ENCODE peak calls at places on chromosome 5, in nine cellular contexts. X is heart left ventricle, U is endodermal cell, W is GM06990, V is AG04450, Y is sigmoid colon, N is cardiac fibroblast, A is lung, L is fibroblast of mammary gland. Q is an unnamed sample.

GRCh38 chr5:177519463-177520235 is 2.9 kb upstream of the DDX41 start:
- DNase-seq in N (no peak), X (peak), W (no peak), Y (peak), L (no peak), A (no peak), V (no peak), U (no peak), Q (no peak)

GRCh38 chr5:72611111-72611724 is 104.0 kb upstream of the ZNF366 start:
- DNase-seq in N (peak), A (peak), U (peak), X (peak), V (peak), W (peak), L (peak), Y (peak), Q (no peak)

GRCh38 chr5:84181093-84181492 is 203.6 kb downstream of the EDIL3 start:
- DNase-seq in N (peak), U (no peak), L (no peak), A (no peak), V (no peak), Y (no peak), W (no peak), X (no peak), Q (no peak)

GRCh38 chr5:8686707-8687106 is 817.8 kb downstream of the MTRR start:
- DNase-seq in X (no peak), N (peak), W (no peak), L (peak), Y (no peak), U (no peak), A (no peak), V (no peak), Q (peak)

GRCh38 chr5:149732500-149733128 is 2.5 kb downstream of the PPARGC1B start:
- DNase-seq in V (no peak), L (peak), N (peak), W (no peak), A (no peak), Y (peak), U (peak), X (peak), Q (no peak)

GRCh38 chr5:158676642-158677489 is 422.9 kb downstream of the EBF1 start:
- DNase-seq in L (no peak), Y (no peak), N (no peak), A (no peak), W (no peak), X (no peak), U (peak), V (no peak), Q (no peak)

GRCh38 chr5:123673107-123673506 is 161.1 kb downstream of the CSNK1G3 start:
- DNase-seq in N (peak), W (no peak), L (no peak), U (peak), V (no peak), Y (no peak), A (no peak), X (peak), Q (no peak)

GRCh38 chr5:171420429-171421231 is 1.2 kb downstream of the FGF18 start:
- DNase-seq in A (peak), U (peak), X (peak), L (peak), Y (peak), W (no peak), N (peak), V (peak), Q (no peak)

GRCh38 chr5:133154274-133155088 is 102.7 kb downstream of the HSPA4 start:
- DNase-seq in V (no peak), L (no peak), U (no peak), X (no peak), Y (no peak), N (no peak), A (no peak), W (no peak), Q (no peak)

GRCh38 chr5:173222466-173222865 is 12.5 kb downstream of the NKX2-5 start:
- DNase-seq in Y (no peak), L (no peak), X (no peak), U (no peak), V (no peak), A (no peak), W (no peak), N (no peak), Q (no peak)

GRCh38 chr5:4970171-4970570 is 170.0 kb upstream of the ADAMTS16 start:
- DNase-seq in W (no peak), L (no peak), A (no peak), X (no peak), U (no peak), V (no peak), Y (no peak), N (no peak), Q (no peak)

GRCh38 chr5:59810041-59810440 is 83.5 kb downstream of the PDE4D start:
- DNase-seq in U (peak), L (peak), N (peak), Y (peak), A (peak), V (peak), W (peak), X (peak), Q (no peak)

GRCh38 chr5:159310492-159310891 is 19.8 kb downstream of the IL12B start:
- DNase-seq in A (peak), W (peak), V (no peak), X (no peak), N (no peak), Y (no peak), U (peak), L (no peak), Q (no peak)

GRCh38 chr5:55485073-55485472 is 49.7 kb downstream of the PLPP1 start:
- DNase-seq in X (no peak), W (no peak), Y (no peak), A (no peak), V (no peak), U (peak), N (no peak), L (no peak), Q (no peak)

GRCh38 chr5:39891376-39891775 is 466.6 kb upstream of the DAB2 start:
- DNase-seq in Y (no peak), N (peak), L (peak), X (no peak), A (no peak), W (no peak), U (no peak), V (no peak), Q (no peak)

GRCh38 chr5:132457371-132458225 is 33.0 kb downstream of the IRF1 start:
- DNase-seq in L (peak), V (no peak), W (no peak), U (no peak), N (peak), Y (peak), X (no peak), A (no peak), Q (peak)

GRCh38 chr5:64811050-64811640 is 42.4 kb downstream of the CWC27 start:
- DNase-seq in W (no peak), X (no peak), U (no peak), N (peak), L (peak), V (peak), Y (no peak), A (no peak), Q (peak)

GRCh38 chr5:151022511-151023018 is 2.2 kb downstream of the GPX3 start:
- DNase-seq in A (no peak), U (no peak), L (peak), V (no peak), Y (no peak), X (no peak), N (peak), W (no peak), Q (no peak)
- H3K4me3 ChIP-seq in A (peak), U (no peak), L (no peak), V (no peak), Y (peak), X (peak), N (no peak), W (no peak), Q (peak)

DNA sequence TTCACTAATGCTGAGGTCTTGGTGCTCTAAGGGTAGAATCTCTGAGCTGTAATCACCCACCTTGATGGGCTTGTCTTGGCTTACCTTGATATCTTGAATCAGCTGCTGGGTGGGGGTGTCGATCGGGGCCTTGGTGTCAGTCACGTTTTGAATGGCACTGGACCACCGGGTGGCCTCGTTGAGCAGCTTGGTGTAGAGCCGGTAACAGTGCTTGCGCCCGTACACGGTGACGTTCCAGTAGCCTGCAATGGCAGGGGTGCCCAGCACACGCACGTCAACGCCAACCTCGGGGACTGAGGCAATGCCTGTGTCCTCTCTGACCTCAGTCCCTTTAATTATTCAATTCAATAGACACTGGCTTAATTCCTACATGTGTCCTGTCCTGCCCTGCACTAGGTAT is 63.1 kb upstream of the RETREG1 start:
- DNase-seq in N (no peak), X (no peak), U (peak), W (no peak), V (no peak), Y (no peak), L (no peak), A (no peak), Q (no peak)
- TF ChIP-seq CTCF in N (no peak), X (no peak), U (peak), W (no peak), V (no peak), Y (no peak), L (no peak), A (no peak), Q (peak)

GRCh38 chr5:139383993-139384590 is 995 bp upstream of the SLC23A1 start:
- DNase-seq in X (peak), A (no peak), W (no peak), Y (no peak), U (peak), N (no peak), L (no peak), V (no peak), Q (no peak)
- H3K4me3 ChIP-seq in X (no peak), A (no peak), W (no peak), Y (no peak), U (no peak), N (no peak), L (no peak), V (no peak), Q (no peak)

GRCh38 chr5:38210701-38211353 is 47.5 kb upstream of the EGFLAM start:
- DNase-seq in X (no peak), A (no peak), W (no peak), V (no peak), L (no peak), Y (no peak), U (no peak), N (no peak), Q (no peak)
- TF ChIP-seq CTCF in X (no peak), A (no peak), W (no peak), V (no peak), L (no peak), Y (no peak), U (no peak), N (no peak), Q (no peak)

GRCh38 chr5:154077692-154078091 is 38.9 kb downstream of the MFAP3 start:
- DNase-seq in X (peak), U (no peak), L (peak), A (peak), N (peak), Y (no peak), V (no peak), W (no peak), Q (peak)

GRCh38 chr5:154078305-154078704 is 39.5 kb downstream of the MFAP3 start:
- DNase-seq in W (no peak), U (no peak), A (no peak), Y (no peak), V (no peak), X (no peak), L (no peak), N (peak), Q (no peak)

GRCh38 chr5:154072782-154073171 is 34.0 kb downstream of the MFAP3 start:
- DNase-seq in U (no peak), Y (no peak), N (no peak), L (no peak), W (no peak), V (no peak), X (no peak), A (no peak), Q (no peak)

GRCh38 chr5:154071799-154072781 is 33.3 kb downstream of the MFAP3 start:
- DNase-seq in U (peak), W (peak), N (peak), Y (peak), V (peak), A (peak), X (peak), L (peak), Q (no peak)

DNA sequence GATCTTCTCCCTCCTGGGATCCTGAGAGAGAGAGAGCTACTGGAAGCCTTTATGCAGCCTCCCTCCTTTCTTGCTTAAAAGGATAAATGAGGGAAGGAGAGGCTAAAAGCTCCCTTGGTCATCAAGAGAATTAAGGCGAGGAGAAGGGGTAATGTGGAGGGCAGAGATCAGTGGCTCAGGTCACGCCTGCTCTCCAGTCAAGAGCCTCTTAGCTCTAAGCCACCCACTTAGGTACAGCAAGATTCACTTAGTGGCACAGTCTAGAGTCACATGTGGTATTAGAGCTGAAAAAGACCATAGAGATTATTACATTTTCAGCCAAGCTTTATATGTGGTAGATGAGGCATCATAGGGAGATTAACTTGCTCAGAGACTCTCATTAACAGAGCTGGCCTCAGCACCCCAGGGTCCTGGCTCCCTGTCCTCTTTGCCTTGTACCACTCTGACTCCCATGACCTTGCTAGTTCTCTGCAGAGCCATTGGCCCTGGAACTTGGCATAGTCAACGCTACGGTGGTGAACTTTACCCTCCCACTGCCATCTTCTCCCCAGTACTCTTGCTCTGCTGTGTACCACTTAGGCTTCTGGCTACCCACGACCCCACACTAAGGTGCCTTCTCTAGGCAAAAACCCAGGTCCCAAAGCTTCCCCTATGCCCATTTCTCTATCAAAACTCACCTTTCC is 37.6 kb downstream of the MFAP3 start:
- DNase-seq in N (no peak), U (no peak), W (no peak), A (no peak), V (no peak), X (no peak), Y (no peak), L (no peak), Q (no peak)
- H3K4me3 ChIP-seq in N (no peak), U (no peak), W (no peak), A (no peak), V (no peak), X (no peak), Y (no peak), L (no peak), Q (no peak)

GRCh38 chr5:128838631-128839030 is 126.7 kb upstream of the SLC27A6 start:
- DNase-seq in W (no peak), X (no peak), U (no peak), L (no peak), V (no peak), Y (no peak), A (no peak), N (no peak), Q (no peak)

GRCh38 chr5:128842241-128842640 is 123.0 kb upstream of the SLC27A6 start:
- DNase-seq in N (peak), U (no peak), V (no peak), L (no peak), A (no peak), W (no peak), Y (no peak), X (no peak), Q (no peak)

GRCh38 chr5:128850049-128850448 is 115.2 kb upstream of the SLC27A6 start:
- DNase-seq in L (no peak), V (no peak), A (no peak), X (no peak), N (no peak), W (no peak), Y (no peak), U (no peak), Q (no peak)

DNA sequence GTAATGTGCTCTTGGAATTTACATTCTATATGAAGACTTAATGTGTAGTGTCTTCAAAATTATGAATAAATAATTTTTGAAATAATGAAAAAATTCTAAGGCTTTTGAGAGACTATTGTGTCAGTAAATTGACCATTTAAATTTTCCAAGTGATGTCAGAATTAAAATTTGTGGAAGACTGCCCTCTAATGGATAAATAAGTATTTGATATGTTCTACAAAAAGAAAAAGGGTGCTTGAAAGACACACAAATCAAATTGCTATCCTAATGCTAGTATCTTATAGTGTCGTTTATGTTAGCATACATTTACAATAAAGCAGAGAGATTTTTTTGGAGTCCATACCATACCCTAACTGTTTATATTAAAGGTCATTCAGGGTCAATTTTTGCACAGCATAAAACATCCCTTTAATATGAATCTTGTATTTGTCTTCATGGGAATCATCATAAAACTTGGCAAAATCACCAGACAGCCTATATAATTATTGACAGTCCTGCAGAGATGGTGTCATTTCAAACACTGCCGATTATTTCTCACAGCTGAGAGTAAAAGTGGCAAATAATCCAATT is 120.8 kb upstream of the SLC27A6 start:
- DNase-seq in Y (no peak), W (no peak), L (peak), V (no peak), U (no peak), X (no peak), A (no peak), N (peak), Q (no peak)
- TF ChIP-seq CTCF in Y (no peak), W (peak), L (peak), V (peak), U (peak), X (peak), A (no peak), N (peak), Q (peak)

DNA sequence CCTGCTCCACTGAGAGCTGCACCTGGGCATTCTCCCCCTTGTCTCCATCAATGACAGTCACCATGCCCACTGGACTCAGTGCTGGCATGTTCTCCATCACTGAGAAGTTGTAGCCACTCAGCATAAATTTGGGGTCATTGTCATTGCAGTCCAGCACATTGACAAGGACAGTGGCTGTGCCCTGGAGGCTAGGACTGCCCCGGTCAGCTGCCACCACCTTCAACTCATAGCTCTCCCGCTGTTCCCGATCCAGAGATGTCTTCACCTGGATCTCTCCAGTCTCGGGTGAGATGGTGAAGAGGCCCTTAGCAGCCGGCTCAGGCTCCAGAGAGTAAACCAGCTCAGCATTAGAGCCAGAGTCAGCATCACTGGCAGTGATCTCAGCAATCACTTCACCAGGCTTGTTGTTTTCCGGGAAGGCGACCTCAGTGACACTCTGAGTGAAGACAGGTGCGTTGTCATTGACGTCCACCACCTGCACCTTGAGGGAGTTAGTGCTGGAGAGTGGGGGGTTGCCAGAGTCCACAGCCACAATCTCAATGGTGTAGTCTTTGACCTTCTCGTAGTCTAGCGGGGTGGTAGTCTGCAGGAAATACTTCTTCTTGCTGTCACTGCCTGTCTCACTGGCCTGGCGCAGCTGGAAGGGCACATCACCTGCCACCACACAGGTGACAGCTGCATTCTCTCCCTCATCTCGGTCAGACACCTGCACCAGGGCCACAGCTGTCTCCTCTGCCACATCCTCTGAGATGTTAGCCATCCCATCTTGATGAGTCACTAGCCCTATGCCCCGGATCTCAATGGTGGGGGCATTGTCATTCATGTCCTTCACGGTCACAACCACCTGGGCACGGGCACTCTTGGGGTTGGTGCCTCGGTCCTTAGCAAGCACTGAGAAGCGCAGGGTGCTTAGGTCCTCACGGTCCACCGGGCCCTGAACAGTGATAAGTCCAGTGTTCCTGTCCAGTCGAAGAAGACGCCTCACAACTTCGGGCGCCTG is 13.5 kb downstream of the PCDH1 start:
- DNase-seq in N (no peak), L (no peak), W (no peak), V (no peak), A (no peak), U (no peak), Y (no peak), X (no peak), Q (no peak)
- H3K4me3 ChIP-seq in N (no peak), L (no peak), W (no peak), V (no peak), A (no peak), U (no peak), Y (no peak), X (no peak), Q (no peak)

DNA sequence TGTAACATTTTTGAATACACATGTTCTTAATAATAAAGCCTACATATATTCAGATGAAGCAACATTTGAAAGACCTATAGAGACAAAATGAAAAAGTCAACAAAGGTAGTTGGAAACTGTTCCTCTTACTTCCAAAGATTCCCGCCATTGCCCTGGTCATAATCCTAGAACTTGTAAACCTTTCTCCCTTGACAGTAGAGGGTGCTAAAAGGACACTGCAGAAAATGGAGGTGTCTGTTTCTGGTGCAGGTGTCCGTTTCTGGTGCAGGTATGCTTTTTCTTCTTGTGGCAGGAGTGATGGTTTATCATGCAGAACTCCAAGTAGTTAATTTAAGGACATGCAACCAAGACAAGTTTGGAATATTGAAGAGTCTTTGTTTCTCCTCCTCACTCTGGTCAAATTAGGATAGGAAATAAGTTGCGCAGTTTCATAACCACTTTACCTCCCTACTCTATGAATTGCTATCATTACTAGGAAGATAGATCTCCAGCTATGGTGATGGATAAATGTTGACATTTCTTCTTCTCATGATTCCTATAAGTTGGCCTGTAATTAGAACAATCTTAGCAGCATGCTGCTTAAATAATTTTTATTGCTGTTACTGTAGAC is 56.0 kb upstream of the FAM174A start:
- DNase-seq in N (peak), U (peak), W (no peak), Y (no peak), L (peak), A (no peak), X (no peak), V (no peak), Q (no peak)
- TF ChIP-seq CTCF in N (peak), U (peak), W (peak), Y (no peak), L (peak), A (peak), X (peak), V (peak), Q (peak)

Q was measured in epithelial cell of proximal tubule.